ENCODE peak calls at places on chromosomes 2 and 18, in seven cellular contexts. W is CD8-positive, alpha-beta memory T cell; Y is kidney epithelial cell; E is HT-29; K is HEK293T; O is heart right ventricle; B is SK-N-MC. Z is an unnamed sample.

GRCh38 chr18:75697493-75697892 is 270.0 kb upstream of the SMIM21 start:
- DNase-seq in W (no peak), E (no peak), Y (no peak), B (no peak), K (no peak), O (no peak), Z (no peak)

GRCh38 chr2:74947703-74948102 is 10.7 kb upstream of the POLE4 start:
- DNase-seq in B (no peak), E (no peak), Y (no peak), K (no peak), O (no peak), W (no peak), Z (no peak)

GRCh38 chr18:21315741-21316187 is 73.7 kb downstream of the GREB1L start:
- DNase-seq in W (no peak), E (peak; percentile 1), K (peak; percentile 38), O (no peak), Y (no peak), B (no peak), Z (no peak)

GRCh38 chr2:240645346-240646060 is 20.2 kb downstream of the GPR35 start:
- DNase-seq in W (no peak), K (no peak), B (no peak), Y (no peak), O (no peak), E (no peak), Z (no peak)

GRCh38 chr18:73758446-73758845 is 389.2 kb downstream of the FBXO15 start:
- DNase-seq in K (no peak), W (no peak), Y (no peak), B (no peak), E (no peak), O (no peak), Z (no peak)

GRCh38 chr18:23141022-23141999 is 6.0 kb downstream of the CABLES1 start:
- DNase-seq in K (no peak), E (peak; percentile 76), W (no peak), O (no peak), B (no peak), Y (no peak), Z (no peak)

GRCh38 chr2:164015328-164016123 is 279.7 kb upstream of the FIGN start:
- DNase-seq in Y (peak; percentile 98), O (peak; percentile 16), B (no peak), K (no peak), E (no peak), W (no peak), Z (peak; percentile 27)

GRCh38 chr2:38835015-38835601 is 40.6 kb downstream of the DHX57 start:
- DNase-seq in E (peak; percentile 71), K (no peak), B (peak; percentile 14), O (no peak), W (no peak), Y (no peak), Z (peak; percentile 58)

GRCh38 chr18:78773819-78774218 is 205.8 kb upstream of the SALL3 start:
- DNase-seq in B (no peak), O (no peak), W (no peak), Y (no peak), K (no peak), E (no peak), Z (no peak)